ENCODE peak calls at places on chromosomes 6 and 20, in ten cellular contexts. I is breast epithelium, L is DND-41, J is PC-9, X is GM20000, Q is HL-60, R is endothelial cell, D is cardiac fibroblast, A is GM10248, Z is astrocyte of the spinal cord. K is an unnamed sample.

GRCh38 chr6:138803914-138804313 is 8.0 kb downstream of the ECT2L start:
- DNase-seq in I (no peak), L (no peak), J (no peak), X (no peak), Q (no peak), R (no peak), D (peak), A (no peak), Z (no peak), K (no peak)

GRCh38 chr20:64077094-64077493 is 2.2 kb downstream of the RGS19 start:
- DNase-seq in I (no peak), L (peak), J (no peak), X (peak), Q (peak), R (no peak), D (no peak), A (peak), Z (no peak), K (no peak)

GRCh38 chr6:142384455-142385332 is 82.9 kb downstream of the ADGRG6 start:
- DNase-seq in I (no peak), L (no peak), J (no peak), X (no peak), Q (no peak), R (no peak), D (peak), A (no peak), Z (peak), K (no peak)

GRCh38 chr20:21709535-21709904 is 4.1 kb downstream of the PAX1 start:
- DNase-seq in I (no peak), L (no peak), J (no peak), X (no peak), Q (no peak), R (no peak), D (no peak), A (no peak), Z (no peak), K (no peak)

GRCh38 chr20:16821211-16822089 is 73.3 kb downstream of the OTOR start:
- DNase-seq in I (no peak), L (peak), J (peak), X (peak), Q (peak), R (peak), D (peak), A (peak), Z (peak), K (peak)

GRCh38 chr6:11007715-11008608 is 36.1 kb downstream of the ELOVL2 start:
- DNase-seq in I (no peak), L (no peak), J (peak), X (no peak), Q (no peak), R (no peak), D (peak), A (no peak), Z (peak), K (no peak)

GRCh38 chr6:89009624-89010059 is 46.2 kb upstream of the RNGTT start:
- DNase-seq in I (no peak), L (no peak), J (no peak), X (no peak), Q (peak), R (no peak), D (no peak), A (no peak), Z (no peak), K (no peak)

GRCh38 chr6:159761135-159761872 is 541 bp upstream of the ACAT2 start:
- DNase-seq in I (no peak), L (peak), J (no peak), X (peak), Q (peak), R (peak), D (peak), A (peak), Z (peak), K (peak)

GRCh38 chr20:37081717-37082289 is 14.0 kb downstream of the RBL1 start:
- DNase-seq in I (no peak), L (no peak), J (no peak), X (no peak), Q (no peak), R (peak), D (peak), A (peak), Z (no peak), K (no peak)

GRCh38 chr6:41182069-41183034 is 18.6 kb downstream of the TREML2 start:
- DNase-seq in I (no peak), L (peak), J (peak), X (peak), Q (peak), R (peak), D (peak), A (peak), Z (peak), K (peak)
- TF ChIP-seq CTCF in I (peak), L (peak), J (peak), X (peak), Q (peak), R (peak), D (peak), A (peak), Z (peak), K (peak)

DNA sequence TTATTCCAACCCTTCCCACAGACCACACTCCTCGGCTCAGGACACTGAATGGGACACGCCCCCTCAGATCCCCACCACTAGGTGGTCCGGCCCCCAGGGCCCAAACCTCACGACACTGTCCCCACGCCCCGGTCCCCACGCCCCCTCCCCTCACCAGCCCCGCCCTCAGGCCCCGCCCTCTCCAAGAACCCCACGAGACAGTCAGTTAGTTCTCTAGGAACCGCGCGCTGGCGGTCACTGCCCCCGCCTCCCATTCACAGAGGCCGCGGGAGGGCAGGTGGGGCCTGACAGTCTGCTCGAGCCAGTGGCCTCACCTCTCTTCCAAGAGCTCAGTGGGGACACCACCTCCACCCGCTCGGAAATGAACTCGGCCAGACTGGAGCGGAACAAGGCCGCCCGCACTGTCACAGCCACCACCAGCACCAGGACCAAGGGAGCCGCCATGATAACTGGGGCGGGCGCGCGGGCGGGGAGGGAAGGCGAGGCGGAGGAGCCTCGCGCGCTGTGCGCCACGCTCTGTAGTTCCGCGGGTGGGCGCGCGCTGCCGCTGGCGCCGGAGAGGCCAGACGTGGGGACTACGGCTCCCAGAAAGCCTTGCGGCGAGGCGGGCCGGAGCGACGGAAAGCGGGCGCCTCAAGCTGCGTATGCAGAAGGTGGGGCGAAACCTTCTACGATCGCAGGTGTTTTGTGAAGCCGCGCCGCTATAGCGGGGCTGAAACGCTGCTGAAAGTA is at the start of gene PIGU:
- DNase-seq in I (peak), L (peak), J (peak), X (peak), Q (peak), R (peak), D (peak), A (peak), Z (peak), K (peak)
- TF ChIP-seq CTCF in I (peak), L (no peak), J (no peak), X (no peak), Q (no peak), R (no peak), D (no peak), A (no peak), Z (no peak), K (no peak)

GRCh38 chr6:57262491-57262890 is 40.4 kb upstream of the RAB23 start:
- DNase-seq in I (no peak), L (no peak), J (no peak), X (no peak), Q (no peak), R (no peak), D (peak), A (no peak), Z (no peak), K (no peak)

GRCh38 chr6:57267586-57268293 is 45.6 kb upstream of the RAB23 start:
- DNase-seq in I (no peak), L (peak), J (peak), X (peak), Q (peak), R (peak), D (peak), A (no peak), Z (peak), K (peak)

GRCh38 chr6:57265755-57266221 is 43.7 kb upstream of the RAB23 start:
- DNase-seq in I (no peak), L (no peak), J (no peak), X (no peak), Q (no peak), R (no peak), D (peak), A (no peak), Z (peak), K (no peak)

GRCh38 chr6:57262901-57263694 is 41.0 kb upstream of the RAB23 start:
- DNase-seq in I (no peak), L (no peak), J (no peak), X (no peak), Q (no peak), R (no peak), D (peak), A (no peak), Z (peak), K (no peak)

DNA sequence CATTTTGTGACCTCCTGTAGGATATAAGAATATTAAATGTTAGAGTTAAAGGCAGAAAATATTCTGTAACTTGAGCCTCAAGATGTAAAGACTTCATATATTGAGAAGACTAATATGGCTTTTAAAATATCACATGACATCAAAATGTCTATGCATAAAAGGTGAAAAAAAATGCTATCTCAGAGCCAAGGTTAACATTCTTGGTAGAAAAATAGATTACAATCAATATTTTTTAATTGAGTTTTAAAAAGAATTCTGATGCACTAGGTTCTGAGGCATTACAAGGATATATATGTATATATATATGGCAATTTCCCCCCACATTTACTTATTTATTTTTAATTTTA is 46.2 kb upstream of the RAB23 start:
- DNase-seq in I (no peak), L (no peak), J (no peak), X (no peak), Q (no peak), R (no peak), D (no peak), A (no peak), Z (no peak), K (no peak)
- TF ChIP-seq CTCF in I (no peak), L (no peak), J (no peak), X (no peak), Q (no peak), R (no peak), D (no peak), A (no peak), Z (no peak), K (no peak)

GRCh38 chr20:4524307-4524706 is 197.4 kb upstream of the PRND start:
- DNase-seq in I (no peak), L (no peak), J (no peak), X (no peak), Q (no peak), R (no peak), D (no peak), A (no peak), Z (no peak), K (no peak)
- TF ChIP-seq CTCF in I (no peak), L (no peak), J (peak), X (no peak), Q (no peak), R (peak), D (no peak), A (no peak), Z (peak), K (no peak)

DNA sequence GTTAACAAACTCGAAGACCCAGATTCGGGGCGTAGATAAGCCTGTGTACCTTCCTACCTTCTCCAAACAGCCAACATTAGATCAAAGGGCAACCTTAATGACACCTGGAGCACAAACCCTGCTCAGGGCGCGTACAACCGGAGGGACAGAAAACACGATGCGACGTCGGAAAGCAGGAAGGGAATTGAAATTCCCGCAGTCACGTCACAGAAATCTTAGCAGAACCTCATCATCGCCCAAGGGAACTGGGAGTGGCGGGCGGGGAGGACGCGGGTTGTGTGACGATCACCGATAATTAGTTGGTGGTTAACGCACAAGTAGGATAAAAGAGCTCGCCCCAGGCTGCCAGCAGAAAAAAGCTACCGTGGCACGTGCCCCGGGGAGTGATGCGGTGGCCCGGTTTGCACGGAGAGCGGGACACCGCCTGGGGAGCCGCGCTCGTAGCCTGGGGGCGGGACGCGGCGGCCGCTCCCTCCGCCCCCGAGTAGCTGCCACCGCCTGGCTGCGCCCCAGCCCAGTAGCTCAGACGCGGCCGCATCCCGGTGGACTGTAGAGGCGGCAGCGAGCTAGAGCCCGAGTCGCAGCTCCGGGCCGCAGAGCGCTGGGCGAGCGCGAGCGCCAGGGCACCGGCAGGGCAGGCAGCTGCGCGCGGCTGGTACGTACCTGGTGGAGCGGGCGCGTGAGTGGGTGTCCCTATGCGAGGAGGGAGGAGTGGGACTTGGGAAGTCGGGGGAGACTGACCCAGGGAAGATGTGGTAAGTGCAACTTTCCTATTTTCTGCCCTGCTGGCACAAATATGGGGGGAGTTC is at the start of gene PKIB:
- DNase-seq in I (peak), L (no peak), J (peak), X (peak), Q (peak), R (peak), D (peak), A (peak), Z (peak), K (peak)
- TF ChIP-seq CTCF in I (peak), L (no peak), J (no peak), X (no peak), Q (no peak), R (no peak), D (peak), A (peak), Z (peak), K (no peak)

GRCh38 chr20:50357783-50358161 is 152.4 kb upstream of the PTPN1 start:
- DNase-seq in I (no peak), L (no peak), J (no peak), X (no peak), Q (no peak), R (no peak), D (no peak), A (no peak), Z (no peak), K (no peak)
- TF ChIP-seq CTCF in I (no peak), L (no peak), J (no peak), X (no peak), Q (no peak), R (no peak), D (no peak), A (no peak), Z (no peak), K (no peak)

GRCh38 chr6:71385111-71385822 is 96.7 kb downstream of the OGFRL1 start:
- DNase-seq in I (no peak), L (no peak), J (no peak), X (no peak), Q (no peak), R (no peak), D (no peak), A (no peak), Z (no peak), K (no peak)

GRCh38 chr6:71386215-71386614 is 97.6 kb downstream of the OGFRL1 start:
- DNase-seq in I (no peak), L (no peak), J (peak), X (no peak), Q (no peak), R (no peak), D (no peak), A (no peak), Z (no peak), K (no peak)

GRCh38 chr6:71383476-71383875 is 94.9 kb downstream of the OGFRL1 start:
- DNase-seq in I (no peak), L (no peak), J (no peak), X (no peak), Q (no peak), R (no peak), D (no peak), A (no peak), Z (no peak), K (peak)

GRCh38 chr6:71387179-71387578 is 98.6 kb downstream of the OGFRL1 start:
- DNase-seq in I (no peak), L (no peak), J (no peak), X (no peak), Q (no peak), R (no peak), D (peak), A (no peak), Z (no peak), K (no peak)

DNA sequence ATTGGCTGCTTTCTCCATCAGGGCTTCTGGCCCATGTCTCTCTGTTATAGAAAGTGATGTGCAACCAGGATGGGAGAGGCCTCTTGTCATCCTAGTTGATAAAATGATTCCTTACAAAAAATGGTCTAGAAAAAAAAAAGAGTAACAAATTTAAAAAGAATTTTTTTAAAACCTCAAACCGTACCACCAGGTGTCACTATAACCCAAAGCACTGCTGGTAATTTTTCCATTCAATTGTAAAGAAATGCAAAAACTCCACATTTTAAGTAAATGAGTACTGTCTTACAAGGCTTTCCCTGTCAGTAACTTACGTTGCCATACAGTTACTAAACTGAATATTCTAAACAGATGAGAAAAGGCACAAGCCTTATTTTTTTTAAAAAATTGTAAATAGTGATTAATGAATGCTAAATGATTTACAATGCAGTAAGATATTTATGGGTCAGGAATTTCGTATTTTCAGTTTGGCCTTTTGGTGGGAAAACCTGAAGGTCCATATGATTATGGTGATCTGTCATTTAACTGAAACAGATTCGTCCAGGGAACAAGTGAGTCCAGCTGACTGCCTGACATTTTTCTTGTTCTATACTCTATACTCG is 95.4 kb downstream of the OGFRL1 start:
- DNase-seq in I (no peak), L (no peak), J (peak), X (peak), Q (no peak), R (peak), D (peak), A (peak), Z (peak), K (peak)
- TF ChIP-seq CTCF in I (peak), L (peak), J (peak), X (no peak), Q (peak), R (peak), D (peak), A (peak), Z (peak), K (peak)

GRCh38 chr20:46108435-46108841 is 9.7 kb upstream of the CD40 start:
- DNase-seq in I (no peak), L (no peak), J (no peak), X (peak), Q (no peak), R (no peak), D (no peak), A (peak), Z (no peak), K (no peak)
- TF ChIP-seq CTCF in I (no peak), L (no peak), J (no peak), X (no peak), Q (no peak), R (no peak), D (no peak), A (peak), Z (no peak), K (no peak)